ENCODE peak calls at places on chromosomes 7 and 10, in five cellular contexts. A, H, C, Q and I are unnamed samples.

GRCh38 chr10:14723052-14723689 is 51.5 kb downstream of the FAM107B start:
- DNase-seq in A (peak), H (no peak), C (no peak), Q (no peak), I (no peak)

GRCh38 chr10:9230625-9231024 is 1176.1 kb downstream of the GATA3 start:
- DNase-seq in A (no peak), H (no peak), C (no peak), Q (no peak), I (no peak)

GRCh38 chr10:79068203-79068561 is 584 bp upstream of the ZMIZ1 start:
- DNase-seq in A (no peak), H (no peak), C (no peak), Q (no peak), I (peak)

GRCh38 chr10:90945496-90946070 is 24.7 kb upstream of the ANKRD1 start:
- DNase-seq in A (no peak), H (no peak), C (no peak), Q (no peak), I (no peak)

GRCh38 chr10:116629340-116629739 is 8.6 kb downstream of the PNLIPRP2 start:
- DNase-seq in A (no peak), H (no peak), C (no peak), Q (no peak), I (no peak)

GRCh38 chr10:128411624-128412023 is 285.4 kb upstream of the MKI67 start:
- DNase-seq in A (no peak), H (no peak), C (no peak), Q (no peak), I (no peak)

GRCh38 chr10:112475565-112476233 is 28.7 kb downstream of the VTI1A start:
- DNase-seq in A (no peak), H (no peak), C (no peak), Q (no peak), I (no peak)

GRCh38 chr7:133863362-133864061 is 263.6 kb upstream of the LRGUK start:
- DNase-seq in A (no peak), H (no peak), C (no peak), Q (no peak), I (no peak)

GRCh38 chr10:121524138-121524817 is 74.0 kb downstream of the FGFR2 start:
- DNase-seq in A (no peak), H (no peak), C (no peak), Q (no peak), I (no peak)

GRCh38 chr7:31082017-31082416 is 29.9 kb downstream of the ADCYAP1R1 start:
- DNase-seq in A (no peak), H (no peak), C (no peak), Q (no peak), I (no peak)

GRCh38 chr7:7207876-7208275 is 25.5 kb downstream of the C1GALT1 start:
- DNase-seq in A (no peak), H (no peak), C (no peak), Q (no peak), I (no peak)

GRCh38 chr10:125742465-125742864 is 23.0 kb downstream of the EDRF1 start:
- DNase-seq in A (no peak), H (no peak), C (no peak), Q (no peak), I (no peak)

GRCh38 chr7:105185290-105186010 is 171.4 kb downstream of the KMT2E start:
- DNase-seq in A (no peak), H (no peak), C (no peak), Q (no peak), I (no peak)

GRCh38 chr10:56449770-56450169 is 88.7 kb upstream of the ZWINT start:
- DNase-seq in A (no peak), H (no peak), C (no peak), Q (no peak), I (no peak)

GRCh38 chr7:1552200-1552599 is 3.8 kb downstream of the TMEM184A start:
- DNase-seq in A (no peak), H (no peak), C (no peak), Q (no peak), I (no peak)

GRCh38 chr7:951881-952547 is 2.5 kb downstream of the ADAP1 start:
- DNase-seq in A (no peak), H (no peak), C (no peak), Q (peak), I (no peak)

GRCh38 chr10:128932071-128932820 is 534.8 kb upstream of the MGMT start:
- DNase-seq in A (no peak), H (no peak), C (no peak), Q (no peak), I (no peak)

GRCh38 chr10:129956902-129957673 is 7.0 kb downstream of the EBF3 start:
- DNase-seq in A (no peak), H (no peak), C (no peak), Q (no peak), I (no peak)

GRCh38 chr7:139914306-139914747 is 85.3 kb downstream of the TBXAS1 start:
- DNase-seq in A (no peak), H (no peak), C (no peak), Q (no peak), I (no peak)

GRCh38 chr7:24911213-24911603 is 68.8 kb downstream of the OSBPL3 start:
- DNase-seq in A (no peak), H (no peak), C (no peak), Q (no peak), I (no peak)

GRCh38 chr10:48465860-48466521 is 138.9 kb downstream of the ARHGAP22 start:
- DNase-seq in A (no peak), H (no peak), C (no peak), Q (no peak), I (no peak)

GRCh38 chr7:120617239-120617638 is 240.7 kb downstream of the TSPAN12 start:
- DNase-seq in A (no peak), H (no peak), C (no peak), Q (no peak), I (no peak)

GRCh38 chr7:28225581-28225980 is 45.0 kb upstream of the JAZF1 start:
- DNase-seq in A (no peak), H (no peak), C (no peak), Q (no peak), I (no peak)

GRCh38 chr10:101221479-101222246 is 7.6 kb downstream of the LBX1 start:
- DNase-seq in A (no peak), H (no peak), C (no peak), Q (no peak), I (no peak)

GRCh38 chr7:24570983-24571382 is 2.3 kb upstream of the PALS2 start:
- DNase-seq in A (no peak), H (no peak), C (no peak), Q (no peak), I (no peak)

GRCh38 chr7:77570330-77571011 is 33.4 kb downstream of the PTPN12 start:
- DNase-seq in A (no peak), H (no peak), C (no peak), Q (no peak), I (no peak)

GRCh38 chr10:124374535-124375352 is 44.0 kb downstream of the OAT start:
- DNase-seq in A (no peak), H (no peak), C (no peak), Q (no peak), I (no peak)

GRCh38 chr10:36253731-36254130 is 611.6 kb upstream of the FZD8 start:
- DNase-seq in A (no peak), H (no peak), C (no peak), Q (no peak), I (no peak)

GRCh38 chr7:124201768-124202349 is 169.0 kb upstream of the TMEM229A start:
- DNase-seq in A (no peak), H (no peak), C (no peak), Q (no peak), I (no peak)

GRCh38 chr10:71396084-71396713 is 521 bp upstream of the CDH23 start:
- DNase-seq in A (no peak), H (no peak), C (no peak), Q (peak), I (peak)

GRCh38 chr10:52771534-52772455 is 789 bp downstream of the MBL2 start:
- DNase-seq in A (no peak), H (no peak), C (no peak), Q (no peak), I (no peak)

GRCh38 chr10:130723704-130724103 is 587.5 kb downstream of the GLRX3 start:
- DNase-seq in A (no peak), H (no peak), C (no peak), Q (no peak), I (no peak)

GRCh38 chr7:8236781-8237407 is 25.1 kb downstream of the ICA1 start:
- DNase-seq in A (no peak), H (no peak), C (no peak), Q (no peak), I (no peak)

GRCh38 chr10:112981553-112981952 is 31.5 kb downstream of the TCF7L2 start:
- DNase-seq in A (no peak), H (no peak), C (no peak), Q (no peak), I (no peak)

GRCh38 chr7:101200862-101201599 is at the start of gene MOGAT3:
- DNase-seq in A (no peak), H (no peak), C (no peak), Q (peak), I (no peak)

GRCh38 chr10:18577823-18578685 is 73.3 kb downstream of the NSUN6 start:
- DNase-seq in A (no peak), H (no peak), C (no peak), Q (no peak), I (no peak)

GRCh38 chr10:123781956-123782500 is 109.6 kb downstream of the CPXM2 start:
- DNase-seq in A (no peak), H (no peak), C (no peak), Q (no peak), I (no peak)

GRCh38 chr10:14153570-14154055 is 177.1 kb downstream of the FRMD4A start:
- DNase-seq in A (no peak), H (no peak), C (no peak), Q (no peak), I (no peak)

GRCh38 chr10:83881647-83882046 is 257.7 kb upstream of the GHITM start:
- DNase-seq in A (no peak), H (no peak), C (no peak), Q (no peak), I (no peak)